ENCODE peak calls at places on chromosomes 5 and 9, in seven cellular contexts. R is uterus; V is effector memory CD4-positive, alpha-beta T cell; X is ovary; W is naive thymus-derived CD4-positive, alpha-beta T cell; K is adrenal gland; Q is A673. C is an unnamed sample.

GRCh38 chr5:157180374-157181264 is at the start of gene ITK:
- DNase-seq in K (no peak), Q (no peak), W (peak), R (no peak), X (no peak), V (peak), C (no peak)

GRCh38 chr5:146130440-146131045 is 25.2 kb upstream of the PLAC8L1 start:
- DNase-seq in W (no peak), R (no peak), Q (peak), V (no peak), K (no peak), X (no peak), C (peak)

GRCh38 chr5:137310051-137310730 is 188.9 kb downstream of the SPOCK1 start:
- DNase-seq in V (no peak), Q (peak), R (no peak), K (no peak), X (no peak), W (no peak), C (no peak)

GRCh38 chr9:22469928-22470544 is 23.4 kb downstream of the DMRTA1 start:
- DNase-seq in V (no peak), R (no peak), X (no peak), Q (peak), W (no peak), K (no peak), C (no peak)

GRCh38 chr5:115751176-115751575 is 65.3 kb downstream of the CDO1 start:
- DNase-seq in X (no peak), R (no peak), Q (no peak), V (no peak), W (no peak), K (no peak), C (no peak)

GRCh38 chr9:106019017-106019692 is 324.8 kb downstream of the TMEM38B start:
- DNase-seq in K (no peak), W (no peak), X (peak), V (no peak), Q (no peak), R (no peak), C (no peak)

GRCh38 chr9:85740821-85741111 is 988 bp downstream of the AGTPBP1 start:
- DNase-seq in Q (no peak), K (no peak), V (no peak), R (no peak), W (no peak), X (no peak), C (no peak)

GRCh38 chr9:101582593-101582992 is 12.2 kb downstream of the PPP3R2 start:
- DNase-seq in V (no peak), R (no peak), K (no peak), W (no peak), X (no peak), Q (no peak), C (no peak)

GRCh38 chr9:17004500-17004899 is 130.3 kb upstream of the CNTLN start:
- DNase-seq in V (no peak), R (no peak), Q (no peak), W (no peak), X (no peak), K (no peak), C (no peak)

GRCh38 chr5:109403469-109403868 is 6.3 kb downstream of the PJA2 start:
- DNase-seq in X (no peak), R (no peak), W (no peak), K (no peak), Q (no peak), V (no peak), C (no peak)

GRCh38 chr5:147628054-147628895 is 118.4 kb upstream of the DPYSL3 start:
- DNase-seq in Q (peak), W (peak), R (no peak), K (peak), V (peak), X (no peak), C (peak)

GRCh38 chr5:95446009-95446408 is 54.8 kb downstream of the FAM81B start:
- DNase-seq in X (no peak), V (no peak), W (no peak), R (no peak), Q (no peak), K (no peak), C (no peak)

GRCh38 chr9:89555426-89556375 is 49.1 kb upstream of the GADD45G start:
- DNase-seq in K (peak), Q (no peak), X (no peak), W (no peak), R (no peak), V (no peak), C (no peak)

GRCh38 chr5:103674739-103675138 is 112.2 kb upstream of the NUDT12 start:
- DNase-seq in W (no peak), K (no peak), Q (no peak), X (no peak), R (no peak), V (no peak), C (no peak)
- H3K4me3 ChIP-seq in W (no peak), K (no peak), Q (no peak), X (no peak), R (no peak), V (no peak), C (no peak)

GRCh38 chr9:114396558-114397218 is 8.9 kb upstream of the AKNA start:
- DNase-seq in R (peak), X (peak), W (no peak), Q (peak), V (no peak), K (no peak), C (no peak)
- H3K4me3 ChIP-seq in R (peak), X (peak), W (peak), Q (peak), V (peak), K (no peak), C (peak)

DNA sequence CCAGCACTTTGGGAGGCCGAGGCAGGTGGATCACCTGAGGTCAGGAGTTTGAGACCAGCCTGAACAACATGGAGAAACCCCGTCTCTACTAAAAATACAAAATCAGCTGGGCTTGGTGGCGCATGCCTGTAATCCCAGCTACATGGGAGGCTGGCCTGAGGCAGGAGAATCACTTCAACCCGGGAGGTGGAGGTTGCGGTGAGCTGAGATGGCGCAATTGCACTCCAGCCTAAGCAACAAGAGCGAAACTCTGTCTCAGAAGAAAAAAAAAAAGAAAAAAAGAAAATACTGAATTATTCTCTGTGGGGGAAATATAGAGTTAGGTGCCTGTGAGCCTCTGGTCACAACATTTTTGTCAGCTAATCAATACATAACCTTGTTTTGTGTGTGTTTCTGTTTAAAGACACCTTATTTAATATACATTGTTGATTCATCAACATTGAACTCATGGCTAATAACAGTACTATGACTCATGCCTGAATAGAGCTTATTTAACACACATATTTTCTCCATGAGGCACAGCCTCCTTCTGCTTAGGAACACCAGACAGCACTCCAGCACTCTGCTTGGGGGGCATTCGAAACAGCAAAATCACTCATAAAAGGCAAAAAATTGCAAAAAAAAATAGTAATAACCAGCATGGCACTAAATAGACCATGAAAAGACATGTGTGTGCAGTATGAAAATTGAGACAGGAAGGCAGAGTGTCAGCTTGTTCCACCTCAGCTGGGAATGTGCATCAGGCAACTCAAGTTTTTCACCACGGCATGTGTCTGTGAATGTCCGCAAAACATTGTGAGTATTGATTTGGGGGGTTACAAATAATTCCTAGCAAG is at the start of gene IL31RA:
- DNase-seq in V (no peak), Q (peak), X (no peak), K (no peak), R (no peak), W (no peak), C (no peak)
- H3K4me3 ChIP-seq in V (no peak), Q (no peak), X (no peak), K (no peak), R (no peak), W (no peak), C (no peak)

DNA sequence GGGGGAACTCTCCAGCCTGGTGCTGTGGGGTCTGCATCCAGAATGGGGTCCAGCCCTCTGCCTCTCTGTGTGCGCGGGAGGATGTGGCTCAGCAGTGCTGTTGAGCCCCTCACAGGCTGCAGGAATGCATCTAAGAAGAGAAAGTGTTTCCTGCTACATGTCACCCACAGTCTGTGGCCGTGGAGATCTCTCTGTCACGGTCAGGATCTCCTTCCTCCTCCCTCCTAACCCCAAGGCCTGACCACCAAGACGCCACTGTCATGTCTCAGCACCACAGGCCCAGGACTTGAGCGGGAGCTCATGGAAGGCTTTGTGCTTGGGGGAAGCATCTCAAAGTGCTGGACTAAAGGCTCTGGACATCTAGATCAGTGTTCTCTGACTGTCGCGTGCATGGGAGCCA is 90.1 kb downstream of the SREK1 start:
- DNase-seq in V (no peak), R (no peak), W (no peak), Q (no peak), K (no peak), X (no peak), C (no peak)
- H3K4me3 ChIP-seq in V (no peak), R (no peak), W (no peak), Q (no peak), K (no peak), X (no peak), C (no peak)

GRCh38 chr5:173634465-173634983 is 18.1 kb upstream of the BOD1 start:
- DNase-seq in V (no peak), R (no peak), X (no peak), K (peak), Q (no peak), W (no peak), C (no peak)
- H3K4me3 ChIP-seq in V (no peak), R (no peak), X (no peak), K (no peak), Q (no peak), W (no peak), C (no peak)

GRCh38 chr5:141369994-141370848 is at the start of gene PCDHGB3:
- DNase-seq in R (no peak), K (no peak), Q (peak), W (peak), V (no peak), X (no peak), C (peak)
- H3K4me3 ChIP-seq in R (no peak), K (no peak), Q (no peak), W (peak), V (peak), X (no peak), C (peak)

GRCh38 chr5:132778129-132778528 is 1.1 kb upstream of the SEPTIN8 start:
- DNase-seq in R (no peak), K (no peak), Q (no peak), V (no peak), X (no peak), W (no peak), C (no peak)
- H3K4me3 ChIP-seq in R (peak), K (no peak), Q (no peak), V (peak), X (peak), W (no peak), C (peak)

GRCh38 chr9:115118471-115119156 is 657 bp upstream of the TNC start:
- DNase-seq in Q (peak), X (no peak), R (peak), W (no peak), K (peak), V (no peak), C (no peak)
- H3K4me3 ChIP-seq in Q (peak), X (peak), R (peak), W (no peak), K (no peak), V (no peak), C (no peak)

GRCh38 chr9:567746-568305 is 273.7 kb upstream of the DMRT1 start:
- DNase-seq in W (no peak), V (no peak), Q (no peak), X (no peak), R (no peak), K (no peak), C (no peak)
- H3K4me3 ChIP-seq in W (no peak), V (no peak), Q (no peak), X (no peak), R (no peak), K (no peak), C (no peak)

C was measured in GM12864.